ENCODE peak calls at places on chromosome 18, in six cellular contexts. S is ovary, X is RWPE1, U is GM06990, C is endothelial cell, O is adrenal gland. L is an unnamed sample.

GRCh38 chr18:59650266-59650820 is 46.9 kb downstream of the CCBE1 start:
- DNase-seq in S (no peak), X (no peak), U (no peak), C (no peak), O (no peak), L (no peak)

GRCh38 chr18:59985289-59985688 is 85.5 kb downstream of the PMAIP1 start:
- DNase-seq in S (no peak), X (no peak), U (no peak), C (no peak), O (no peak), L (no peak)

GRCh38 chr18:79167526-79168190 is 98.5 kb downstream of the ATP9B start:
- DNase-seq in S (no peak), X (no peak), U (no peak), C (no peak), O (no peak), L (no peak)

GRCh38 chr18:25814841-25815458 is 275.5 kb downstream of the SS18 start:
- DNase-seq in S (no peak), X (no peak), U (no peak), C (no peak), O (no peak), L (no peak)

GRCh38 chr18:75204262-75204977 is 4.5 kb downstream of the PTGR3 start:
- DNase-seq in S (peak; percentile 75), X (no peak), U (no peak), C (peak; percentile 36), O (no peak), L (no peak)

GRCh38 chr18:59900222-59901128 is 679 bp downstream of the PMAIP1 start:
- DNase-seq in S (no peak), X (peak; percentile 43), U (peak; percentile 63), C (peak; percentile 28), O (no peak), L (peak; percentile 25)

GRCh38 chr18:33578371-33579146 is 540 bp downstream of the ASXL3 start:
- DNase-seq in S (peak; percentile 79), X (no peak), U (no peak), C (peak; percentile 39), O (peak; percentile 18), L (peak; percentile 56)

GRCh38 chr18:35756506-35757117 is 175.1 kb downstream of the GALNT1 start:
- DNase-seq in S (no peak), X (peak; percentile 35), U (no peak), C (peak; percentile 67), O (peak; percentile 41), L (peak; percentile 46)

GRCh38 chr18:44627245-44627644 is 53.4 kb upstream of the SETBP1 start:
- DNase-seq in S (no peak), X (no peak), U (no peak), C (no peak), O (no peak), L (no peak)

GRCh38 chr18:28411806-28412205 is 234.9 kb upstream of the CDH2 start:
- DNase-seq in S (no peak), X (no peak), U (no peak), C (no peak), O (peak; percentile 13), L (no peak)

GRCh38 chr18:44039826-44040225 is 640.9 kb upstream of the SETBP1 start:
- DNase-seq in S (no peak), X (no peak), U (no peak), C (no peak), O (no peak), L (no peak)

GRCh38 chr18:58502628-58503027 is 126.3 kb downstream of the ALPK2 start:
- DNase-seq in S (no peak), X (no peak), U (no peak), C (no peak), O (no peak), L (no peak)

GRCh38 chr18:73980289-73980979 is 167.2 kb downstream of the FBXO15 start:
- DNase-seq in S (no peak), X (peak; percentile 14), U (no peak), C (peak; percentile 61), O (no peak), L (no peak)

GRCh38 chr18:49723648-49724180 is 89.6 kb downstream of the ACAA2 start:
- DNase-seq in S (no peak), X (no peak), U (peak; percentile 25), C (peak; percentile 9), O (no peak), L (no peak)
- TF ChIP-seq CTCF in S (no peak), X (no peak), U (no peak), C (no peak), O (no peak), L (no peak)

DNA sequence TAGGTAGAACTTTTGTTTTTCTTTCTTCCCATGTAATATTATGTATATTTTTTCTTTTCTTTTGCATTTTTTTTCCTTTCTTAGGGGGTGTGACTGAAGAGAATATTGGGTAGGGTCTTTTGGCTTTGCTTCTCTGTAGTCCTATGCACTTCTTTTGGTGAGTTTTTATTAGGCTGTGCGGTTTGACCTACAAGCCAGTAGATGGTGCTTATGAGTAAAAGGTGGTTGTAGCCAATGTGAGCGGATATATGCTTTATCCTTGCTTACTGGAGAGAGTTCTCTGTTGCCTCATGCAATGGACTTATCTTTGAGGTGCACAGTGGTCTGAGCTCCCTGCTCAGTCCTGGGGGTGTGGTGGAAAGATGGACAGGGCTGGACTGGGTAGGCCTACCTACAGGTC is 52.7 kb downstream of the DSEL start:
- DNase-seq in S (no peak), X (no peak), U (no peak), C (no peak), O (no peak), L (no peak)
- TF ChIP-seq CTCF in S (no peak), X (no peak), U (no peak), C (no peak), O (no peak), L (peak; percentile 38)

DNA sequence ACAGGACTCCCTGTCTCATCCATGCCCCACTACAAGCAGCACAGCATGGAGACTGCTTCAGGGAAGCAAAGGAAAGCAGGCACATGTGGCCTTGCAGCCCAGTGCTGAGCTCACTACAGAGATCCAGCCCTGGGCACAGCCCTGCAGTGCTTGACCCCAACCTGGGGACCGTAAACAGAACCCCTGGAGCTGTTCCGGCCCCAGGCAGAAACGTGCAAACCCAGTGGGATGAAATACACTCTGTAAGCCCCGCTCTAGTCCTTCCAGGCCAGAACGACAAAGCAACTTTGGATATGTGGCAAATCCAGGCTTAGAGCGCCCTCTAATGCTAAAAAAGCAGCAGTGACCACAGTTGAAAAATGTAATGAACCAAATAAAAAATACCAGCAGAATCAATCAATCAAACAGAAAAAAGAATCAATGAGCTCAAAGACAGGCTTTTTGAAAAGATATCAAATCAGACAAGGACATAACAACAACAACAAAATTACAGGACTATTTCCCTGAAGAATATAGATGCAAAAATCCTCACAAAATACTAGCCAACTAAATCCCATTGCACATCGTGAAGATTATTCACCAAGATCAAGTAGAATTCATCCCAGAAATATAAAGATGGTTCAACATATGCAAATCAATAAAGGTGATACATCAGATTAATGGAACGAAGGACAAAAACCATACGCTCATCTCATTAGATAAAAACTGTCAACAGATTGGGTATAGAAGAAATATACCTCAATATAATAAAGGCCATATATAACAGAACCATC is 45.6 kb downstream of the ZNF519 start:
- DNase-seq in S (no peak), X (no peak), U (peak; percentile 25), C (peak; percentile 35), O (peak; percentile 31), L (no peak)
- TF ChIP-seq CTCF in S (no peak), X (peak; percentile 29), U (peak; percentile 67), C (peak; percentile 67), O (peak; percentile 76), L (peak; percentile 90)

DNA sequence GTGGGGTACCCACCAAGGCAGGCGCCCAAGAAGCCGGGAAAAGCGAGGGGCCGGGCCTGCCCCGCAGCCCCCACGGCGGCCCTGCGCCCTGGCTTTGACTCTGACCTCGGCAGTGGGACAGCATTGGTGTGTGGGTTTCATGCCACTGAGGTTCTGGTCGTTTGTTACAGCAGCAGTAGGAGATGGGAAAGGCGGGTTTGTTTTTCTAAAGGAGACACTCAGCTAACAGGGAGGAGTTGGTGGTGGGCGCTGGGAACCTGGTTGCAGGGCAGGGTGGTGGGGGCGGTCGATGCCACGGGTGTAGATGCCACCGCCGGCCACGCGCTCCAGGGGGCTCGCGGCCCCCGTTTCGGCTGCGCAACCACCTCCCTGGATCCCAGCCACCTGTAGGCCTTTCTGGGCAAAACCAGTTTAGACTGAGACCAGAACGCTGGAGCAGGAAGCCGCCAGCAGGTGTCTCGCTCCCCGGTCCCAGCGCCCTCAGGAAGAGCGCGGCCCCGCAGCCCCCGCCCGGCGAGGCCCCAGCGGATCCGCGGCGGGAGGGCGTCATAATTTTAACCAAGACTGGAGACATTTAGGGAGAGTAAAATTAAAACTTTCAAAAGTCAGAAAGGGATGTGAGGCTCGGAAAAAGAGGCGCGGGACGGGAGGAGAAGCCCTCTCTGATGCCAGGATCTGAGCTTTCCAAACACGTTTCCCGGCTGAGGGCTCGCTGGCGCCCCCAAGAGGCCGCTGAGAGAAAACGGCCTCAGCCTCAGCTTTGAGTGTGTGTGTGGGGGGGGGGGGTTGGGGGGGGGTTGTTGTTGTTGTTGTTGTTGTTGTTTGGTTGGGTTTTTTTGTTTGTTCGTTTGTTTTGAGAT is 17.4 kb downstream of the CIDEA start:
- DNase-seq in S (peak; percentile 80), X (peak; percentile 85), U (peak; percentile 65), C (peak; percentile 81), O (peak; percentile 72), L (peak; percentile 65)
- TF ChIP-seq CTCF in S (peak; percentile 94), X (peak; percentile 89), U (peak; percentile 69), C (peak; percentile 80), O (peak; percentile 73), L (peak; percentile 74)

DNA sequence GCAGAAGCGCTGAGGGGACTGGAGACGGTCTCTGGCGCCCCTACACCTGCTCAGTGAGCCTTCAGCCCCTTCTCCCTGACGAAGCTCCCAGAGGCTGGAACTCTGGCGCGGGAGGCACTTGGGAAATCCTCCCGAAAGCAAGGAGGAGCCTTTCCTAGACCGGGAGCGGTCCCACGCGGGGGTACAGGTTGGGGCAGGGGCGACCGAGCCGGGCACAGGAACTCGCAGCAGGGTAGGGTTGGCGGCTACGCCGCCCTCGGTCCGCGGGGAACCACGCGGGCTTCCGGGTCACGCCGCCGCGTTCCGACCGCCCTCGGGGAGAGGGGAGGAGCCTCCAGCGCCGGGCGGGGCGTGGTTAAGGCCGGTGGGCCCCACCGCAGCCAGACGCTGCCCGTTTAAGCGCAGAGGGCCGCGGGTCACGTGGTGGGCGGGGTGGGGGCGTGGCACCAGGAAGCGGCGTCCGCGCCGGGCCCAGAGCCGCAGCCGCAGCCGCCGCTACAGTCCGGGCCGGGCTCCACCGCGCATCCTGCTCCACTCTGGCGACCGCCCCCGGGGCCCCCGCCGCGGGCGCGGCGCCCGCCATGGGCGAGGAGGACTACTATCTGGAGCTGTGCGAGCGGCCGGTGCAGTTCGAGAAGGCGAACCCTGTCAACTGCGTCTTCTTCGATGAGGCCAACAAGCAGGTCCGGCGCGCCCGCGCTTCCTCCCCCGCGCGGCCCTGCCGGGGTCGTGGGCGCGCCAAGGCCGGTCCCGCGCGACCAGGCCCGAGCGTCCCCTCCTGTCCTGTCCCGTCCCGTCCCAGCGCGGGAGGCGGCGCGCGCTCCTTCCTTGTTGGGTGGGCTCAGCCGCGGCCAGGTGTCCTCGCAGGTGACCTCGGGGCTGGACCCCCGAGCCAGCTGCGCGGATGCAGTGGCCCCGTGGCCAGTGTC is at the start of gene RMC1:
- DNase-seq in S (peak; percentile 98), X (peak; percentile 87), U (peak; percentile 98), C (peak; percentile 97), O (peak; percentile 97), L (peak; percentile 96)
- TF ChIP-seq CTCF in S (peak; percentile 26), X (no peak), U (peak; percentile 40), C (no peak), O (no peak), L (peak; percentile 35)

L was measured in progenitor cell of endocrine pancreas.